ENCODE peak calls at places on chromosome 2, in eight cellular contexts. One of them, this sample, is unnamed. For H3K4me1, the result is how much of the 10 kb centered on the place peaks cover.

GRCh38 chr2:227125506-227125905 is 38.5 kb downstream of the COL4A4 start:
- DNase-seq in A549: no peak
- DNase-seq in HepG2: peak
- DNase-seq in ovary: no peak
- DNase-seq in K562: no peak
- DNase-seq in GM12878: no peak
- DNase-seq in SK-N-SH: peak
- DNase-seq in stomach: no peak
- DNase-seq in this sample: no peak

GRCh38 chr2:10536569-10537133 is 88.5 kb upstream of the ODC1 start:
- DNase-seq in A549: no peak
- DNase-seq in HepG2: no peak
- DNase-seq in ovary: no peak
- DNase-seq in K562: no peak
- DNase-seq in GM12878: no peak
- DNase-seq in SK-N-SH: no peak
- DNase-seq in stomach: no peak
- DNase-seq in this sample: peak

GRCh38 chr2:43100883-43101662 is 125.3 kb downstream of the ZFP36L2 start:
- DNase-seq in A549: no peak
- DNase-seq in HepG2: no peak
- DNase-seq in ovary: peak
- DNase-seq in K562: no peak
- DNase-seq in GM12878: no peak
- DNase-seq in SK-N-SH: no peak
- DNase-seq in stomach: peak
- DNase-seq in this sample: peak

GRCh38 chr2:142010871-142011270 is 119.9 kb downstream of the LRP1B start:
- DNase-seq in A549: no peak
- DNase-seq in HepG2: no peak
- DNase-seq in ovary: no peak
- DNase-seq in K562: no peak
- DNase-seq in GM12878: no peak
- DNase-seq in SK-N-SH: no peak
- DNase-seq in stomach: no peak
- DNase-seq in this sample: no peak

GRCh38 chr2:234426616-234427015 is 70.3 kb downstream of the ARL4C start:
- DNase-seq in A549: no peak
- DNase-seq in HepG2: no peak
- DNase-seq in ovary: no peak
- DNase-seq in K562: no peak
- DNase-seq in GM12878: peak
- DNase-seq in SK-N-SH: no peak
- DNase-seq in stomach: no peak
- DNase-seq in this sample: no peak

GRCh38 chr2:167537743-167538142 is 649.5 kb downstream of the XIRP2 start:
- DNase-seq in A549: no peak
- DNase-seq in HepG2: no peak
- DNase-seq in ovary: no peak
- DNase-seq in K562: no peak
- DNase-seq in GM12878: no peak
- DNase-seq in SK-N-SH: no peak
- DNase-seq in stomach: no peak
- DNase-seq in this sample: no peak

GRCh38 chr2:205879362-205879761 is 197.1 kb downstream of the NRP2 start:
- DNase-seq in A549: no peak
- DNase-seq in HepG2: no peak
- DNase-seq in ovary: no peak
- DNase-seq in K562: no peak
- DNase-seq in GM12878: no peak
- DNase-seq in SK-N-SH: no peak
- DNase-seq in stomach: no peak
- DNase-seq in this sample: no peak

GRCh38 chr2:231710751-231711676 is 2.7 kb downstream of the PTMA start:
- DNase-seq in A549: no peak
- DNase-seq in HepG2: no peak
- DNase-seq in ovary: peak
- DNase-seq in K562: peak
- DNase-seq in GM12878: no peak
- DNase-seq in SK-N-SH: peak
- DNase-seq in stomach: peak
- DNase-seq in this sample: peak

GRCh38 chr2:171513719-171514160 is 8.5 kb upstream of the CYBRD1 start:
- DNase-seq in A549: no peak
- DNase-seq in HepG2: no peak
- DNase-seq in ovary: no peak
- DNase-seq in K562: peak
- DNase-seq in GM12878: peak
- DNase-seq in SK-N-SH: no peak
- DNase-seq in stomach: no peak
- DNase-seq in this sample: no peak

DNA sequence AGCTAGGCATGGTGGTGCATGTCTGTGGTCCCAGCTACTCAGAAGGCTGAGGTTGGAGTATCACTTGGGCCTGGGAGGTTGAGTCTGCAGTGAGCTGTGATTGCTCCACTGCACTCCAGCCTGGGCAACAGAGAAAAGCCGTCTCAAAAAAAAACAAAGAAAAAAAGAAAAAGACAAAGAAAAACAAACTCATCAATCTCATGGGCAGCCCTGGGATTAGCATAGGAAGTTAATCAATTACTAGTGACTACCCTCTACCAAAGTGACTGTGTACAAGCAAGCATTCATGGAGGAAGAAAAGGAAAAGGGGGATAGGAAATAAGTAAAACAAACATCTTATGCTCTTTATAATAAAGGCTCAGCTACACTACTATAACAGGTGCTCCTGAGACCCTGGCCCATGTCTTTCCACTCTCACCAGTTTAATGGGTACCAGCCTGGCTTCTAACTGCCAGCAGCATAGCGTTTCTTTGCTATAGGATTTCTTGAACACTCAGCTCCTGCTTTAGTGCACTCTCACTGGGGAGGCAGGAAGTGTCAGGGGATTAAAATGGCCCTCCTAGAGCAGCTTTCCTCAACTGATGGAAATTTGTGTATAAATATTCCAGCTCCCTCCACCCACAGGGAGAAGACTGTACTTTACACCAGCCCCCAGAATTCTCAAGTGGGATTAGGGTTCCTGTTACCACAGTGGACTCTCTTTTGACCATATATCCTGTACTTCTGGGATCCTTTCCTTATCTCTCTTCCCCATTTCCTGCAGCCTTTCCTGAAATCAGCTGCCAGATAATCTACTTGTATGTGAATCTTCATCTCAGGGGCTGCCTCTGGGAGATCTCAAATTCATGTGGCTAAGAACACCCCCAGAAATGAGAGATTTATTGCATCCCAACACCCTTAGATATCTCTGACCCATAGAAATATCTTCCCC is 91.3 kb upstream of the GLS start:
- DNase-seq in A549: no peak
- DNase-seq in HepG2: peak
- DNase-seq in ovary: no peak
- DNase-seq in K562: no peak
- DNase-seq in GM12878: no peak
- DNase-seq in SK-N-SH: no peak
- DNase-seq in stomach: no peak
- DNase-seq in this sample: no peak
- TF ChIP-seq EP300 in A549: no peak
- TF ChIP-seq EP300 in HepG2: no peak
- TF ChIP-seq EP300 in ovary: no peak
- TF ChIP-seq EP300 in K562: no peak
- TF ChIP-seq EP300 in GM12878: no peak
- TF ChIP-seq EP300 in SK-N-SH: no peak
- TF ChIP-seq EP300 in stomach: no peak
- TF ChIP-seq EP300 in this sample: no peak

DNA sequence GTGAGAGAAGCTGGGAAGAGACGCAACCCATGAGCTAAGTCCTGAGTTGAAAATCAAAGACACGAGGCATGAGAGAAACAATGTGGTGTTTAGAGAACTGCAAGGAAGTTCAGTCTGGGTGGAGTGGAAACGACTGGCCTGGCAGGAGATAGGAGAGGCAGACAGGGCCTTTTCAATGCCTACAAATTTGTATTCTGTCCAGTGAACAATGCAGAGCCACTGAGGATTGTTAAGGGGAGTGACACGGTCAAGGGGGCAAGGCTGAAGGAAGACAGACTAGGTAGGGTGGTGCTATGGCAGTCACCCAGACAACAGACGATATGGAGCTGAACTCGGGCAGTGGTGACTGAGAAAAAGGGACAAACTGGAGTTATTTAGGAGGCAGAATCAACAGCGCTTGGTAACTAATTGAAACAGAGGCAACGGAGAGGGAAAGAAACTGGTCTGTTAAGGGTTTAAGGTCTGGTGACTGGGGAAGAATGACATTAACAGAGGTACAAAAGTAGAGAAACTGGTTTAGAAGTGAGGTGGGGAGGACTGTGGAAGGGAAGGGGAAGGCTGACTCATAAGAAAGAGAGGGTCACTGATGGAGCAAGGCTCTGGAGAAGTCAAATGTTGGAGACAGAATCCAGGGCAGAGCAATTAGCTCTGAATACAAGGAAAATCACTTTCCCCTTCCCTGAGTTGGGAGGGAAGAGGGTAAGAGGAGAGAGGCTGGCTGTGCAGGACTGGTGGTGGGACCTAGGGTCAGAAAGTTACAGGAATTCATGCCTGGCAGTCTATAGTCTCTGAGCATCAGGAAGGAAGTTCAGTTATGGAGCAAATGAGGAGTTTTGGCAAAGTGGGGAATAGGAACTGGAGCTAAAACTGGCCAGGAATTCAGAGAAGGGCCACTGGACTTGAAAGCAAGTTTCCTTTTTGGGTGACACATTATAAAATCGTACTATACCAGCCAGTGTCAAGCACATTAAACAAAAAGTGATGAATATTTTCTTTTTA is 63.4 kb upstream of the CHRNA1 start:
- DNase-seq in A549: no peak
- DNase-seq in HepG2: no peak
- DNase-seq in ovary: no peak
- DNase-seq in K562: no peak
- DNase-seq in GM12878: no peak
- DNase-seq in SK-N-SH: no peak
- DNase-seq in stomach: no peak
- DNase-seq in this sample: no peak
- H3K4me1 ChIP-seq in A549: under half
- H3K4me1 ChIP-seq in HepG2: under half
- H3K4me1 ChIP-seq in ovary: under half
- H3K4me1 ChIP-seq in K562: under half
- H3K4me1 ChIP-seq in GM12878: under half
- H3K4me1 ChIP-seq in SK-N-SH: under half
- H3K4me1 ChIP-seq in stomach: under half
- H3K4me1 ChIP-seq in this sample: under half

GRCh38 chr2:11799826-11800225 is 53.4 kb downstream of the LPIN1 start:
- DNase-seq in A549: no peak
- DNase-seq in HepG2: no peak
- DNase-seq in ovary: no peak
- DNase-seq in K562: no peak
- DNase-seq in GM12878: no peak
- DNase-seq in SK-N-SH: no peak
- DNase-seq in stomach: no peak
- DNase-seq in this sample: no peak
- TF ChIP-seq EP300 in A549: no peak
- TF ChIP-seq EP300 in HepG2: no peak
- TF ChIP-seq EP300 in ovary: no peak
- TF ChIP-seq EP300 in K562: no peak
- TF ChIP-seq EP300 in GM12878: no peak
- TF ChIP-seq EP300 in SK-N-SH: no peak
- TF ChIP-seq EP300 in stomach: no peak
- TF ChIP-seq EP300 in this sample: no peak

GRCh38 chr2:128306081-128306930 is 12.4 kb downstream of the HS6ST1 start:
- DNase-seq in A549: peak
- DNase-seq in HepG2: peak
- DNase-seq in ovary: peak
- DNase-seq in K562: peak
- DNase-seq in GM12878: no peak
- DNase-seq in SK-N-SH: no peak
- DNase-seq in stomach: peak
- DNase-seq in this sample: peak
- H3K4me1 ChIP-seq in A549: under half
- H3K4me1 ChIP-seq in HepG2: half or more
- H3K4me1 ChIP-seq in ovary: half or more
- H3K4me1 ChIP-seq in K562: under half
- H3K4me1 ChIP-seq in GM12878: under half
- H3K4me1 ChIP-seq in SK-N-SH: under half
- H3K4me1 ChIP-seq in stomach: half or more
- H3K4me1 ChIP-seq in this sample: half or more

GRCh38 chr2:128781888-128782385 is 463.3 kb upstream of the HS6ST1 start:
- DNase-seq in A549: no peak
- DNase-seq in HepG2: no peak
- DNase-seq in ovary: no peak
- DNase-seq in K562: no peak
- DNase-seq in GM12878: no peak
- DNase-seq in SK-N-SH: no peak
- DNase-seq in stomach: no peak
- DNase-seq in this sample: peak
- TF ChIP-seq EP300 in A549: no peak
- TF ChIP-seq EP300 in HepG2: no peak
- TF ChIP-seq EP300 in ovary: no peak
- TF ChIP-seq EP300 in K562: no peak
- TF ChIP-seq EP300 in GM12878: no peak
- TF ChIP-seq EP300 in SK-N-SH: no peak
- TF ChIP-seq EP300 in stomach: no peak
- TF ChIP-seq EP300 in this sample: no peak

GRCh38 chr2:199663157-199663556 is 187.8 kb downstream of the FTCDNL1 start:
- DNase-seq in A549: no peak
- DNase-seq in HepG2: no peak
- DNase-seq in ovary: no peak
- DNase-seq in K562: no peak
- DNase-seq in GM12878: peak
- DNase-seq in SK-N-SH: no peak
- DNase-seq in stomach: no peak
- DNase-seq in this sample: no peak

GRCh38 chr2:199668648-199669047 is 182.3 kb downstream of the FTCDNL1 start:
- DNase-seq in A549: no peak
- DNase-seq in HepG2: no peak
- DNase-seq in ovary: no peak
- DNase-seq in K562: no peak
- DNase-seq in GM12878: no peak
- DNase-seq in SK-N-SH: no peak
- DNase-seq in stomach: no peak
- DNase-seq in this sample: no peak
- H3K4me1 ChIP-seq in A549: under half
- H3K4me1 ChIP-seq in HepG2: under half
- H3K4me1 ChIP-seq in ovary: under half
- H3K4me1 ChIP-seq in K562: under half
- H3K4me1 ChIP-seq in GM12878: under half
- H3K4me1 ChIP-seq in SK-N-SH: under half
- H3K4me1 ChIP-seq in stomach: under half
- H3K4me1 ChIP-seq in this sample: under half

This sample was measured in sigmoid colon.